ENCODE peak calls at places on chromosomes 11 and 22, in nine cellular contexts. W, N, T, J, Z, E, M, A and P are unnamed samples.

GRCh38 chr11:34624069-34624468 is 3.2 kb downstream of the EHF start:
- DNase-seq in Z (no peak), T (no peak), A (peak; percentile 59), M (no peak), J (no peak), N (no peak), W (peak; percentile 75), E (no peak), P (no peak)

GRCh38 chr11:109522116-109522755 is 100.2 kb downstream of the C11orf87 start:
- DNase-seq in M (no peak), Z (no peak), W (no peak), J (no peak), T (no peak), N (no peak), A (no peak), E (peak; percentile 6), P (no peak)

GRCh38 chr11:107770546-107770945 is 58.7 kb upstream of the SLN start:
- DNase-seq in T (no peak), Z (no peak), W (no peak), N (no peak), M (peak; percentile 72), A (no peak), J (no peak), E (no peak), P (no peak)

GRCh38 chr11:57094206-57094940 is 87.4 kb upstream of the LRRC55 start:
- DNase-seq in N (no peak), T (no peak), W (no peak), M (peak; percentile 14), A (no peak), Z (no peak), J (no peak), E (peak; percentile 16), P (no peak)

GRCh38 chr11:59510917-59511589 is at the start of gene OR4D9:
- DNase-seq in Z (no peak), M (no peak), W (no peak), J (no peak), A (no peak), E (no peak), N (no peak), T (no peak), P (no peak)

GRCh38 chr11:88327462-88328143 is 9.9 kb downstream of the CTSC start:
- DNase-seq in W (no peak), Z (no peak), M (no peak), A (no peak), T (no peak), N (no peak), J (no peak), E (no peak), P (no peak)

GRCh38 chr11:120108154-120108784 is 29.6 kb downstream of the TRIM29 start:
- DNase-seq in E (peak; percentile 85), A (peak; percentile 21), N (peak; percentile 78), Z (peak; percentile 74), J (peak; percentile 72), W (peak; percentile 75), T (no peak), M (peak; percentile 48), P (peak; percentile 91)

GRCh38 chr11:65774525-65775306 is 6.1 kb downstream of the AP5B1 start:
- DNase-seq in Z (no peak), W (no peak), E (no peak), N (no peak), T (no peak), A (no peak), M (no peak), J (no peak), P (no peak)

GRCh38 chr11:26243426-26243825 is 88.5 kb upstream of the ANO3 start:
- DNase-seq in W (no peak), N (no peak), M (no peak), A (no peak), Z (no peak), E (no peak), T (no peak), J (no peak), P (no peak)

GRCh38 chr11:78229106-78229505 is 40.4 kb downstream of the USP35 start:
- DNase-seq in A (no peak), M (no peak), N (no peak), W (no peak), E (no peak), Z (no peak), J (no peak), T (no peak), P (no peak)

GRCh38 chr11:114296190-114296978 is at the start of gene NNMT:
- DNase-seq in Z (peak; percentile 87), E (no peak), N (no peak), T (peak; percentile 81), J (peak; percentile 84), W (peak; percentile 31), A (no peak), M (peak; percentile 96), P (peak; percentile 91)

GRCh38 chr11:10604340-10604748 is 35.9 kb upstream of the LYVE1 start:
- DNase-seq in Z (no peak), J (peak; percentile 61), A (no peak), T (no peak), W (peak; percentile 40), M (peak; percentile 35), N (no peak), E (no peak), P (no peak)

GRCh38 chr22:24564376-24565058 is 8.7 kb downstream of the SNRPD3 start:
- DNase-seq in T (no peak), J (no peak), Z (no peak), A (no peak), W (no peak), N (no peak), E (no peak), M (no peak), P (peak; percentile 17)

GRCh38 chr11:100397401-100397800 is 289.7 kb upstream of the ARHGAP42 start:
- DNase-seq in A (no peak), E (no peak), N (no peak), W (no peak), J (no peak), T (no peak), Z (no peak), M (no peak), P (no peak)

GRCh38 chr22:35425971-35426800 is 26.2 kb downstream of the MCM5 start:
- DNase-seq in N (peak; percentile 66), T (no peak), W (no peak), J (no peak), Z (no peak), M (peak; percentile 37), A (peak; percentile 62), E (no peak), P (no peak)

GRCh38 chr11:124874571-124875255 is 9.5 kb downstream of the ROBO3 start:
- DNase-seq in J (no peak), M (no peak), E (no peak), A (no peak), W (no peak), Z (no peak), T (no peak), N (no peak), P (no peak)

GRCh38 chr11:12643029-12643428 is 31.2 kb upstream of the TEAD1 start:
- DNase-seq in A (no peak), N (no peak), M (no peak), J (no peak), W (no peak), T (no peak), Z (no peak), E (no peak), P (no peak)

GRCh38 chr22:43923631-43924548 is at the start of gene PNPLA3:
- DNase-seq in J (peak; percentile 93), T (peak; percentile 86), E (peak; percentile 95), Z (peak; percentile 97), A (peak; percentile 51), N (peak; percentile 95), W (peak; percentile 87), M (peak; percentile 88), P (peak; percentile 92)

GRCh38 chr22:33063611-33064010 is 5.4 kb upstream of the SYN3 start:
- DNase-seq in A (no peak), T (no peak), N (no peak), J (no peak), W (no peak), M (no peak), E (no peak), Z (no peak), P (no peak)

GRCh38 chr11:10233581-10233980 is 60.4 kb downstream of the SBF2 start:
- DNase-seq in T (peak; percentile 48), J (no peak), Z (no peak), M (peak; percentile 90), W (no peak), A (no peak), E (no peak), N (no peak), P (no peak)

GRCh38 chr11:74636633-74637184 is 44.3 kb downstream of the POLD3 start:
- DNase-seq in Z (no peak), N (no peak), M (peak; percentile 83), T (peak; percentile 35), A (no peak), E (no peak), J (no peak), W (no peak), P (no peak)

GRCh38 chr11:108241370-108242037 is 18.6 kb downstream of the ATM start:
- DNase-seq in J (no peak), W (no peak), M (no peak), A (no peak), T (no peak), N (no peak), Z (no peak), E (no peak), P (no peak)

GRCh38 chr11:81449588-81450155 is 1284.0 kb downstream of the FAM181B start:
- DNase-seq in M (no peak), N (no peak), W (no peak), E (no peak), T (no peak), J (no peak), A (no peak), Z (no peak), P (no peak)

GRCh38 chr22:23498811-23499798 is 81.0 kb downstream of the IGLL1 start:
- DNase-seq in M (no peak), Z (no peak), J (no peak), E (no peak), W (no peak), N (no peak), T (no peak), A (no peak), P (no peak)

GRCh38 chr11:37718431-37718999 is 1120.5 kb upstream of the RAG2 start:
- DNase-seq in E (no peak), Z (no peak), J (no peak), T (no peak), W (no peak), M (no peak), A (no peak), N (no peak), P (no peak)

GRCh38 chr11:46918778-46919513 is 596 bp upstream of the LRP4 start:
- DNase-seq in J (no peak), M (no peak), A (no peak), E (no peak), T (no peak), Z (no peak), W (peak; percentile 15), N (peak; percentile 57), P (no peak)

GRCh38 chr22:22578702-22579424 is 19.8 kb upstream of the PRAME start:
- DNase-seq in W (no peak), M (peak; percentile 59), A (no peak), T (no peak), E (no peak), Z (no peak), N (no peak), J (peak; percentile 36), P (no peak)

GRCh38 chr11:117796456-117797428 is at the start of gene DSCAML1:
- DNase-seq in Z (no peak), A (no peak), E (peak; percentile 56), T (no peak), N (no peak), J (peak; percentile 59), M (no peak), W (no peak), P (no peak)

GRCh38 chr11:798093-798713 is at the start of gene SLC25A22:
- DNase-seq in J (peak; percentile 85), Z (peak; percentile 87), M (peak; percentile 80), W (peak; percentile 83), E (peak; percentile 91), A (peak; percentile 78), N (peak; percentile 80), T (peak; percentile 83), P (peak; percentile 94)

GRCh38 chr11:1750840-1751520 is 585 bp upstream of the IFITM10 start:
- DNase-seq in E (no peak), N (no peak), A (no peak), M (no peak), Z (no peak), J (peak; percentile 26), T (no peak), W (peak; percentile 8), P (peak; percentile 69)

GRCh38 chr11:1346669-1347390 is 37.4 kb upstream of the TOLLIP start:
- DNase-seq in Z (no peak), E (no peak), A (no peak), W (no peak), T (no peak), N (peak; percentile 16), J (no peak), M (no peak), P (no peak)